ENCODE peak calls at places on chromosomes 7 and 10, in ten cellular contexts. U is prostate gland, R is A549, Y is OCI-LY7, A is cardiac muscle cell, I is DND-41, S is endodermal cell, F is RWPE1, K is brain microvascular endothelial cell, J is K562. D is an unnamed sample.

GRCh38 chr10:123021517-123021916 is 12.7 kb downstream of the ACADSB start:
- DNase-seq in U (no peak), R (no peak), Y (peak; percentile 14), A (peak; percentile 37), I (no peak), S (no peak), F (no peak), K (no peak), J (no peak), D (no peak)

GRCh38 chr10:74008212-74008731 is 10.4 kb downstream of the VCL start:
- DNase-seq in U (no peak), R (no peak), Y (peak; percentile 76), A (peak; percentile 78), I (no peak), S (no peak), F (no peak), K (no peak), J (no peak), D (no peak)

GRCh38 chr7:101814081-101814995 is 3.1 kb upstream of the CUX1 start:
- DNase-seq in U (peak; percentile 34), R (peak; percentile 70), Y (peak; percentile 87), A (peak; percentile 50), I (peak; percentile 71), S (peak; percentile 83), F (peak; percentile 73), K (no peak), J (peak; percentile 86), D (peak; percentile 74)

GRCh38 chr7:73978681-73979563 is 49.1 kb upstream of the ELN start:
- DNase-seq in U (no peak), R (peak; percentile 90), Y (peak; percentile 67), A (peak; percentile 69), I (peak; percentile 33), S (peak; percentile 92), F (peak; percentile 38), K (peak; percentile 6), J (peak; percentile 74), D (peak; percentile 91)

GRCh38 chr7:108235451-108236061 is 105.4 kb upstream of the LAMB4 start:
- DNase-seq in U (no peak), R (peak; percentile 70), Y (no peak), A (peak; percentile 65), I (no peak), S (peak; percentile 80), F (no peak), K (no peak), J (no peak), D (no peak)

GRCh38 chr7:113710310-113711106 is 208.3 kb downstream of the PPP1R3A start:
- DNase-seq in U (peak; percentile 42), R (peak; percentile 85), Y (peak; percentile 78), A (peak; percentile 89), I (peak; percentile 51), S (peak; percentile 81), F (peak; percentile 61), K (peak; percentile 84), J (peak; percentile 72), D (peak; percentile 66)

GRCh38 chr7:73681031-73681430 is 2.2 kb downstream of the DNAJC30 start:
- DNase-seq in U (no peak), R (no peak), Y (no peak), A (peak; percentile 33), I (no peak), S (no peak), F (no peak), K (peak; percentile 48), J (no peak), D (no peak)

GRCh38 chr7:12638851-12639467 is 48.5 kb upstream of the ARL4A start:
- DNase-seq in U (no peak), R (peak; percentile 46), Y (peak; percentile 53), A (peak; percentile 54), I (no peak), S (no peak), F (peak; percentile 42), K (no peak), J (peak; percentile 19), D (peak; percentile 47)

GRCh38 chr7:135277161-135277560 is 43.5 kb downstream of the STRA8 start:
- DNase-seq in U (no peak), R (no peak), Y (no peak), A (no peak), I (no peak), S (peak; percentile 19), F (no peak), K (no peak), J (no peak), D (no peak)

GRCh38 chr7:101059620-101059942 is 25.7 kb upstream of the TRIM56 start:
- DNase-seq in U (no peak), R (no peak), Y (no peak), A (no peak), I (no peak), S (no peak), F (no peak), K (no peak), J (no peak), D (no peak)

GRCh38 chr7:44618754-44619153 is 12.3 kb downstream of the OGDH start:
- DNase-seq in U (no peak), R (no peak), Y (no peak), A (no peak), I (no peak), S (no peak), F (peak; percentile 24), K (no peak), J (no peak), D (peak; percentile 99)

GRCh38 chr7:101814996-101815825 is 2.2 kb upstream of the CUX1 start:
- DNase-seq in U (peak; percentile 36), R (peak; percentile 50), Y (peak; percentile 82), A (peak; percentile 46), I (peak; percentile 73), S (peak; percentile 89), F (no peak), K (no peak), J (peak; percentile 93), D (no peak)

GRCh38 chr10:101569838-101570763 is 18.0 kb downstream of the POLL start:
- DNase-seq in U (peak; percentile 76), R (peak; percentile 69), Y (peak; percentile 76), A (peak; percentile 75), I (peak; percentile 79), S (peak; percentile 92), F (peak; percentile 88), K (peak; percentile 40), J (peak; percentile 88), D (peak; percentile 58)

GRCh38 chr7:16840094-16840493 is 35.3 kb upstream of the AGR2 start:
- DNase-seq in U (no peak), R (no peak), Y (no peak), A (no peak), I (no peak), S (no peak), F (no peak), K (no peak), J (no peak), D (no peak)

GRCh38 chr7:106369816-106370215 is 85.0 kb upstream of the NAMPT start:
- DNase-seq in U (no peak), R (no peak), Y (no peak), A (peak; percentile 28), I (no peak), S (no peak), F (no peak), K (no peak), J (no peak), D (no peak)

GRCh38 chr7:106367018-106367420 is 82.2 kb upstream of the NAMPT start:
- DNase-seq in U (no peak), R (no peak), Y (peak; percentile 31), A (peak; percentile 65), I (peak; percentile 5), S (peak; percentile 58), F (no peak), K (peak; percentile 14), J (no peak), D (no peak)

GRCh38 chr7:106367664-106368063 is 82.9 kb upstream of the NAMPT start:
- DNase-seq in U (no peak), R (no peak), Y (no peak), A (no peak), I (no peak), S (no peak), F (no peak), K (no peak), J (no peak), D (no peak)

GRCh38 chr7:106369349-106369748 is 84.6 kb upstream of the NAMPT start:
- DNase-seq in U (no peak), R (no peak), Y (no peak), A (peak; percentile 78), I (no peak), S (no peak), F (peak; percentile 29), K (peak; percentile 48), J (no peak), D (no peak)

DNA sequence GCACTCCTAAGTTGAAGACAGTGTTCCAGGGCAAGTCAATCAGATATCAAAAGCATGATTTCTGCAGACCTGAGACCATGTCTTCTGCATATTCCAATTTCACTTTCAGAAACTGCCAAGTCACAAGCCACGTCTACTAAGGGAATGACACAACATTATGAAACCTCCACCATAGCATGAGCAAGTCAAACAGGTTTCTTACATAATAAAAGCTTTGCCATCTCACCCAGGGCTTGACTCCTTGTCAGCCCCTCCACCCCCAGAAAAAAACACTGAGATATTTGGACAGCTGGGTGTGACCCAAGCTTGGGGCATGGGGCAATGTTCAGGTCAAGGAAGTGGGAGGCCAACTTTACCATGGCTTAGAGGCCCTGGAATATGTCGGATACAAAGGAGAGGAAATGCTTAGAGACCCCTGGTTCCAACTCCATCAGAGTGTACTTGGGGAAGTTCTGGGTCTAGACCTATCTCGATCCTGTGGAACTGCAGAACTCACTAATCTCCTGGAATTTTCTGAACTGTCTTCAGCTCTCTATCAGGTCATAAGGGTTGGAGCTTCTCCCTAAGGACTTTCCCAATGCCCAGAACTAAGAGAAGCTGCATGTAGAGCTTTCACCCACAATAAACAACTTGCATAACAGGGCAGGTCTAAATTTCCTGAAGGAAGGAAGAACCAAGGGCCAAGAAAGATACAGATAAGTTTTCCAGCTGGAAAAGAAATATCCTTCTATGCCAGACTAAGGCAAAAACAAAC is 80.6 kb upstream of the NAMPT start:
- DNase-seq in U (no peak), R (peak; percentile 35), Y (no peak), A (peak; percentile 47), I (no peak), S (no peak), F (peak; percentile 36), K (no peak), J (no peak), D (peak; percentile 83)
- H3K27ac ChIP-seq in U (no peak overlapping the region), R (no peak overlapping the region), Y (no peak overlapping the region), A (no peak overlapping the region), I (no peak overlapping the region), S (no peak overlapping the region), F (no peak overlapping the region), K (no peak overlapping the region), J (peak overlapping the region; percentile 38), D (peak overlapping the region; percentile 99)

GRCh38 chr10:23886355-23886754 is 322.6 kb upstream of the KIAA1217 start:
- DNase-seq in U (no peak), R (peak; percentile 5), Y (no peak), A (no peak), I (no peak), S (peak; percentile 67), F (no peak), K (no peak), J (no peak), D (no peak)
- TF ChIP-seq CTCF in U (no peak), R (no peak), Y (peak; percentile 23), A (no peak), I (no peak), S (peak; percentile 61), F (no peak), K (no peak), J (no peak), D (no peak)

GRCh38 chr10:79142522-79143309 is 74.0 kb downstream of the ZMIZ1 start:
- DNase-seq in U (no peak), R (no peak), Y (no peak), A (no peak), I (no peak), S (peak; percentile 64), F (no peak), K (no peak), J (no peak), D (no peak)
- H3K27ac ChIP-seq in U (no peak overlapping the region), R (no peak overlapping the region), Y (no peak overlapping the region), A (peak overlapping the region; percentile 99), I (peak overlapping the region; percentile 68), S (no peak overlapping the region), F (peak overlapping the region; percentile 99), K (no peak overlapping the region), J (no peak overlapping the region), D (no peak overlapping the region)

GRCh38 chr10:60495357-60495756 is 105.7 kb upstream of the ANK3 start:
- DNase-seq in U (no peak), R (no peak), Y (no peak), A (no peak), I (no peak), S (no peak), F (no peak), K (peak; percentile 51), J (no peak), D (no peak)
- TF ChIP-seq CTCF in U (no peak), R (no peak), Y (no peak), A (peak; percentile 10), I (no peak), S (no peak), F (no peak), K (peak; percentile 48), J (no peak), D (no peak)